ENCODE peak calls at places on chromosomes 5 and 9, in eight cellular contexts. One of them, this sample, is unnamed.

GRCh38 chr5:83590966-83591365 is 119.4 kb downstream of the VCAN start:
- DNase-seq in dermis blood vessel endothelial cell: no peak
- DNase-seq in neural crest cell: no peak
- DNase-seq in NB4: no peak
- DNase-seq in NCI-H1105 treated with DMSO at 0.1 percent for 48 hours: no peak
- DNase-seq in kidney tubule cell: no peak
- DNase-seq in naive thymus-derived CD8-positive, alpha-beta T cell: no peak
- DNase-seq in CD4-positive, alpha-beta T cell: no peak
- DNase-seq in this sample: no peak

GRCh38 chr5:179607449-179607931 is 16.0 kb downstream of the HNRNPH1 start:
- DNase-seq in naive thymus-derived CD8-positive, alpha-beta T cell: no peak
- DNase-seq in kidney tubule cell: no peak
- DNase-seq in NB4: peak
- DNase-seq in dermis blood vessel endothelial cell: no peak
- DNase-seq in NCI-H1105 treated with DMSO at 0.1 percent for 48 hours: no peak
- DNase-seq in CD4-positive, alpha-beta T cell: no peak
- DNase-seq in neural crest cell: no peak
- DNase-seq in this sample: no peak

GRCh38 chr5:947626-948471 is 55.2 kb downstream of the TRIP13 start:
- DNase-seq in NCI-H1105 treated with DMSO at 0.1 percent for 48 hours: no peak
- DNase-seq in NB4: peak
- DNase-seq in CD4-positive, alpha-beta T cell: no peak
- DNase-seq in dermis blood vessel endothelial cell: no peak
- DNase-seq in kidney tubule cell: no peak
- DNase-seq in naive thymus-derived CD8-positive, alpha-beta T cell: no peak
- DNase-seq in neural crest cell: no peak
- DNase-seq in this sample: no peak

GRCh38 chr5:150763023-150763793 is 4.4 kb upstream of the DCTN4 start:
- DNase-seq in neural crest cell: no peak
- DNase-seq in dermis blood vessel endothelial cell: peak
- DNase-seq in naive thymus-derived CD8-positive, alpha-beta T cell: no peak
- DNase-seq in CD4-positive, alpha-beta T cell: no peak
- DNase-seq in kidney tubule cell: peak
- DNase-seq in NCI-H1105 treated with DMSO at 0.1 percent for 48 hours: peak
- DNase-seq in NB4: peak
- DNase-seq in this sample: no peak

GRCh38 chr9:87447547-87448432 is 49.9 kb upstream of the DAPK1 start:
- DNase-seq in naive thymus-derived CD8-positive, alpha-beta T cell: no peak
- DNase-seq in CD4-positive, alpha-beta T cell: no peak
- DNase-seq in NCI-H1105 treated with DMSO at 0.1 percent for 48 hours: no peak
- DNase-seq in neural crest cell: no peak
- DNase-seq in NB4: no peak
- DNase-seq in kidney tubule cell: no peak
- DNase-seq in dermis blood vessel endothelial cell: no peak
- DNase-seq in this sample: no peak

GRCh38 chr9:115976726-115977125 is 176.9 kb upstream of the PAPPA start:
- DNase-seq in kidney tubule cell: no peak
- DNase-seq in naive thymus-derived CD8-positive, alpha-beta T cell: no peak
- DNase-seq in dermis blood vessel endothelial cell: no peak
- DNase-seq in CD4-positive, alpha-beta T cell: no peak
- DNase-seq in NB4: no peak
- DNase-seq in neural crest cell: no peak
- DNase-seq in NCI-H1105 treated with DMSO at 0.1 percent for 48 hours: no peak
- DNase-seq in this sample: no peak

GRCh38 chr9:21875893-21876292 is 73.5 kb downstream of the MTAP start:
- DNase-seq in naive thymus-derived CD8-positive, alpha-beta T cell: no peak
- DNase-seq in NB4: no peak
- DNase-seq in neural crest cell: no peak
- DNase-seq in dermis blood vessel endothelial cell: no peak
- DNase-seq in NCI-H1105 treated with DMSO at 0.1 percent for 48 hours: no peak
- DNase-seq in CD4-positive, alpha-beta T cell: no peak
- DNase-seq in kidney tubule cell: no peak
- DNase-seq in this sample: no peak

GRCh38 chr9:110399983-110400382 is 62.3 kb upstream of the TXNDC8 start:
- DNase-seq in NCI-H1105 treated with DMSO at 0.1 percent for 48 hours: no peak
- DNase-seq in NB4: no peak
- DNase-seq in naive thymus-derived CD8-positive, alpha-beta T cell: no peak
- DNase-seq in dermis blood vessel endothelial cell: no peak
- DNase-seq in kidney tubule cell: no peak
- DNase-seq in neural crest cell: no peak
- DNase-seq in CD4-positive, alpha-beta T cell: no peak
- DNase-seq in this sample: no peak

GRCh38 chr5:38532165-38532669 is 24.2 kb downstream of the LIFR start:
- DNase-seq in kidney tubule cell: peak
- DNase-seq in naive thymus-derived CD8-positive, alpha-beta T cell: no peak
- DNase-seq in NB4: no peak
- DNase-seq in CD4-positive, alpha-beta T cell: no peak
- DNase-seq in neural crest cell: no peak
- DNase-seq in dermis blood vessel endothelial cell: no peak
- DNase-seq in NCI-H1105 treated with DMSO at 0.1 percent for 48 hours: peak
- DNase-seq in this sample: no peak

GRCh38 chr5:139811076-139811607 is 15.5 kb downstream of the PSD2 start:
- DNase-seq in NCI-H1105 treated with DMSO at 0.1 percent for 48 hours: no peak
- DNase-seq in CD4-positive, alpha-beta T cell: no peak
- DNase-seq in NB4: no peak
- DNase-seq in kidney tubule cell: no peak
- DNase-seq in neural crest cell: no peak
- DNase-seq in naive thymus-derived CD8-positive, alpha-beta T cell: no peak
- DNase-seq in dermis blood vessel endothelial cell: no peak
- DNase-seq in this sample: no peak

GRCh38 chr9:14031015-14031414 is 282.9 kb downstream of the NFIB start:
- DNase-seq in NCI-H1105 treated with DMSO at 0.1 percent for 48 hours: no peak
- DNase-seq in kidney tubule cell: peak
- DNase-seq in naive thymus-derived CD8-positive, alpha-beta T cell: no peak
- DNase-seq in CD4-positive, alpha-beta T cell: no peak
- DNase-seq in neural crest cell: no peak
- DNase-seq in NB4: no peak
- DNase-seq in dermis blood vessel endothelial cell: peak
- DNase-seq in this sample: no peak

GRCh38 chr5:78362220-78362619 is 1.8 kb downstream of the SCAMP1 start:
- DNase-seq in naive thymus-derived CD8-positive, alpha-beta T cell: no peak
- DNase-seq in NB4: no peak
- DNase-seq in NCI-H1105 treated with DMSO at 0.1 percent for 48 hours: no peak
- DNase-seq in kidney tubule cell: peak
- DNase-seq in CD4-positive, alpha-beta T cell: no peak
- DNase-seq in neural crest cell: no peak
- DNase-seq in dermis blood vessel endothelial cell: no peak
- DNase-seq in this sample: no peak

GRCh38 chr5:17118631-17119030 is 98.8 kb upstream of the BASP1 start:
- DNase-seq in CD4-positive, alpha-beta T cell: no peak
- DNase-seq in NCI-H1105 treated with DMSO at 0.1 percent for 48 hours: no peak
- DNase-seq in naive thymus-derived CD8-positive, alpha-beta T cell: no peak
- DNase-seq in NB4: peak
- DNase-seq in neural crest cell: no peak
- DNase-seq in kidney tubule cell: peak
- DNase-seq in dermis blood vessel endothelial cell: peak
- DNase-seq in this sample: peak

GRCh38 chr5:56369333-56369947 is 136.3 kb upstream of the ANKRD55 start:
- DNase-seq in neural crest cell: no peak
- DNase-seq in kidney tubule cell: no peak
- DNase-seq in naive thymus-derived CD8-positive, alpha-beta T cell: no peak
- DNase-seq in dermis blood vessel endothelial cell: no peak
- DNase-seq in CD4-positive, alpha-beta T cell: no peak
- DNase-seq in NB4: peak
- DNase-seq in NCI-H1105 treated with DMSO at 0.1 percent for 48 hours: no peak
- DNase-seq in this sample: no peak

GRCh38 chr9:38159599-38159998 is 90.6 kb upstream of the SHB start:
- DNase-seq in NB4: no peak
- DNase-seq in NCI-H1105 treated with DMSO at 0.1 percent for 48 hours: no peak
- DNase-seq in kidney tubule cell: no peak
- DNase-seq in CD4-positive, alpha-beta T cell: no peak
- DNase-seq in dermis blood vessel endothelial cell: no peak
- DNase-seq in naive thymus-derived CD8-positive, alpha-beta T cell: no peak
- DNase-seq in neural crest cell: no peak
- DNase-seq in this sample: no peak

GRCh38 chr5:66881475-66882161 is 285.4 kb downstream of the MAST4 start:
- DNase-seq in neural crest cell: no peak
- DNase-seq in dermis blood vessel endothelial cell: peak
- DNase-seq in naive thymus-derived CD8-positive, alpha-beta T cell: no peak
- DNase-seq in NCI-H1105 treated with DMSO at 0.1 percent for 48 hours: peak
- DNase-seq in CD4-positive, alpha-beta T cell: no peak
- DNase-seq in kidney tubule cell: no peak
- DNase-seq in NB4: no peak
- DNase-seq in this sample: no peak

GRCh38 chr9:93225892-93226291 is 42.0 kb downstream of the WNK2 start:
- DNase-seq in dermis blood vessel endothelial cell: no peak
- DNase-seq in kidney tubule cell: no peak
- DNase-seq in naive thymus-derived CD8-positive, alpha-beta T cell: no peak
- DNase-seq in NB4: no peak
- DNase-seq in neural crest cell: no peak
- DNase-seq in CD4-positive, alpha-beta T cell: no peak
- DNase-seq in NCI-H1105 treated with DMSO at 0.1 percent for 48 hours: no peak
- DNase-seq in this sample: no peak